ENCODE peak calls at places on chromosomes 6 and 20, in eight cellular contexts. L is body of pancreas, R is A549, M is fibroblast of the aortic adventitia, G is upper lobe of left lung, Z is H9, C is kidney epithelial cell, D is AG04449. P is an unnamed sample.

GRCh38 chr6:7505196-7505699 is 36.2 kb upstream of the DSP start:
- DNase-seq in L (peak; percentile 24), R (peak; percentile 81), M (peak; percentile 49), G (peak; percentile 62), Z (peak; percentile 92), C (peak; percentile 99), D (peak; percentile 49), P (no peak)

GRCh38 chr20:53788253-53789022 is 194.8 kb upstream of the ZNF217 start:
- DNase-seq in L (no peak), R (no peak), M (no peak), G (no peak), Z (no peak), C (no peak), D (no peak), P (no peak)

GRCh38 chr6:2940010-2940850 is 31.1 kb downstream of the SERPINB6 start:
- DNase-seq in L (no peak), R (peak; percentile 11), M (no peak), G (peak; percentile 46), Z (no peak), C (no peak), D (no peak), P (peak; percentile 39)

GRCh38 chr20:22836877-22837276 is 198.2 kb upstream of the SSTR4 start:
- DNase-seq in L (no peak), R (peak; percentile 51), M (peak; percentile 7), G (no peak), Z (no peak), C (no peak), D (no peak), P (no peak)

GRCh38 chr6:144013486-144013909 is 5.4 kb upstream of the PLAGL1 start:
- DNase-seq in L (peak; percentile 82), R (peak; percentile 72), M (peak; percentile 88), G (peak; percentile 81), Z (peak; percentile 70), C (no peak), D (no peak), P (peak; percentile 28)

GRCh38 chr20:38434770-38435554 is at the start of gene SNHG17:
- DNase-seq in L (peak; percentile 92), R (peak; percentile 98), M (peak; percentile 96), G (peak; percentile 92), Z (peak; percentile 91), C (no peak), D (peak; percentile 76), P (peak; percentile 85)

GRCh38 chr20:37999526-38000263 is 33.6 kb downstream of the TTI1 start:
- DNase-seq in L (no peak), R (no peak), M (no peak), G (no peak), Z (no peak), C (no peak), D (no peak), P (no peak)

GRCh38 chr20:43658068-43658722 is 8.7 kb upstream of the MYBL2 start:
- DNase-seq in L (no peak), R (peak; percentile 37), M (no peak), G (no peak), Z (no peak), C (no peak), D (no peak), P (no peak)

GRCh38 chr6:150719099-150719767 is 119.5 kb downstream of the PLEKHG1 start:
- DNase-seq in L (no peak), R (no peak), M (no peak), G (no peak), Z (no peak), C (no peak), D (no peak), P (no peak)

GRCh38 chr6:42417641-42418112 is 34.0 kb downstream of the TRERF1 start:
- DNase-seq in L (no peak), R (no peak), M (peak; percentile 36), G (peak; percentile 27), Z (no peak), C (no peak), D (no peak), P (no peak)

GRCh38 chr6:41571066-41571780 is 25.0 kb downstream of the FOXP4 start:
- DNase-seq in L (no peak), R (no peak), M (no peak), G (no peak), Z (no peak), C (no peak), D (no peak), P (no peak)

GRCh38 chr6:150687508-150687907 is 87.8 kb downstream of the PLEKHG1 start:
- DNase-seq in L (no peak), R (no peak), M (peak; percentile 49), G (no peak), Z (no peak), C (no peak), D (no peak), P (no peak)

GRCh38 chr6:134813146-134813545 is 136.8 kb downstream of the ALDH8A1 start:
- DNase-seq in L (no peak), R (no peak), M (peak; percentile 54), G (no peak), Z (no peak), C (no peak), D (no peak), P (no peak)

GRCh38 chr6:106745824-106746610 is 116.6 kb downstream of the QRSL1 start:
- DNase-seq in L (no peak), R (peak; percentile 80), M (peak; percentile 8), G (no peak), Z (no peak), C (no peak), D (no peak), P (no peak)

GRCh38 chr20:24605937-24606455 is 136.6 kb downstream of the SYNDIG1 start:
- DNase-seq in L (no peak), R (no peak), M (no peak), G (no peak), Z (no peak), C (no peak), D (no peak), P (no peak)

GRCh38 chr20:37903317-37904007 is 535 bp downstream of the VSTM2L start:
- DNase-seq in L (no peak), R (peak; percentile 21), M (no peak), G (no peak), Z (peak; percentile 38), C (no peak), D (no peak), P (peak; percentile 23)

GRCh38 chr6:74585779-74586178 is 620.1 kb downstream of the COL12A1 start:
- DNase-seq in L (no peak), R (no peak), M (no peak), G (no peak), Z (no peak), C (no peak), D (no peak), P (no peak)

GRCh38 chr6:136962661-136963060 is 40.6 kb downstream of the SLC35D3 start:
- DNase-seq in L (no peak), R (no peak), M (no peak), G (no peak), Z (peak; percentile 61), C (no peak), D (no peak), P (no peak)

GRCh38 chr6:153140299-153140698 is 9.2 kb upstream of the RGS17 start:
- DNase-seq in L (no peak), R (no peak), M (no peak), G (no peak), Z (no peak), C (no peak), D (no peak), P (no peak)

GRCh38 chr6:41659935-41660334 is 21.7 kb downstream of the MDFI start:
- DNase-seq in L (no peak), R (no peak), M (no peak), G (no peak), Z (no peak), C (no peak), D (no peak), P (no peak)

GRCh38 chr20:37053230-37053950 is 42.4 kb downstream of the RBL1 start:
- DNase-seq in L (no peak), R (no peak), M (no peak), G (no peak), Z (no peak), C (no peak), D (peak; percentile 10), P (no peak)

GRCh38 chr6:36139431-36139830 is 9.1 kb downstream of the MAPK13 start:
- DNase-seq in L (no peak), R (no peak), M (no peak), G (no peak), Z (peak; percentile 72), C (no peak), D (no peak), P (no peak)
- TF ChIP-seq CTCF in L (peak; percentile 13), R (no peak), M (no peak), G (no peak), Z (peak; percentile 76), C (peak; percentile 25), D (no peak), P (no peak)

GRCh38 chr6:12075067-12075563 is 63.0 kb downstream of the HIVEP1 start:
- DNase-seq in L (no peak), R (no peak), M (peak; percentile 34), G (no peak), Z (no peak), C (no peak), D (no peak), P (no peak)
- TF ChIP-seq CTCF in L (peak; percentile 54), R (peak; percentile 37), M (peak; percentile 58), G (no peak), Z (no peak), C (peak; percentile 37), D (peak; percentile 19), P (no peak)

DNA sequence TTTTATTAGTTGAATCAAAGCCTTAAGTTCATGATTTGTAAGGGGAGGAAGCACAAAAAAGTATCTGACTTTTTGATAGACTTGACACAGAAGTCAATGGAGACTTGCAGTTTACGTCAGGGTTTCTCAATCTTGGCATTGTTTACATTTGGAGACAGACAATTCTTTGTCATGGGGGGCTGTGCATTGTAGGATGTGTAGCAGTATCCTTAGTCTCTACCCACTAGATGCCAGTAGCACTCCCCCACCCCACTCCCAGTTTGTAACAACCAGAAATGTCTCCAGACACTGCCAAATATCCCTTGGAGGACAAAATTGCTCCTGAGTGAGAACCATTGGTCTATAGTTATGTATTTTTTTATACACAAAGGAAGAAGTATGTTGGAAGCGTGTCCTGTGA is 434.1 kb downstream of the RFPL4B start:
- DNase-seq in L (no peak), R (peak; percentile 17), M (peak; percentile 35), G (no peak), Z (no peak), C (no peak), D (no peak), P (no peak)
- TF ChIP-seq CTCF in L (no peak), R (no peak), M (no peak), G (no peak), Z (no peak), C (peak; percentile 12), D (no peak), P (no peak)

DNA sequence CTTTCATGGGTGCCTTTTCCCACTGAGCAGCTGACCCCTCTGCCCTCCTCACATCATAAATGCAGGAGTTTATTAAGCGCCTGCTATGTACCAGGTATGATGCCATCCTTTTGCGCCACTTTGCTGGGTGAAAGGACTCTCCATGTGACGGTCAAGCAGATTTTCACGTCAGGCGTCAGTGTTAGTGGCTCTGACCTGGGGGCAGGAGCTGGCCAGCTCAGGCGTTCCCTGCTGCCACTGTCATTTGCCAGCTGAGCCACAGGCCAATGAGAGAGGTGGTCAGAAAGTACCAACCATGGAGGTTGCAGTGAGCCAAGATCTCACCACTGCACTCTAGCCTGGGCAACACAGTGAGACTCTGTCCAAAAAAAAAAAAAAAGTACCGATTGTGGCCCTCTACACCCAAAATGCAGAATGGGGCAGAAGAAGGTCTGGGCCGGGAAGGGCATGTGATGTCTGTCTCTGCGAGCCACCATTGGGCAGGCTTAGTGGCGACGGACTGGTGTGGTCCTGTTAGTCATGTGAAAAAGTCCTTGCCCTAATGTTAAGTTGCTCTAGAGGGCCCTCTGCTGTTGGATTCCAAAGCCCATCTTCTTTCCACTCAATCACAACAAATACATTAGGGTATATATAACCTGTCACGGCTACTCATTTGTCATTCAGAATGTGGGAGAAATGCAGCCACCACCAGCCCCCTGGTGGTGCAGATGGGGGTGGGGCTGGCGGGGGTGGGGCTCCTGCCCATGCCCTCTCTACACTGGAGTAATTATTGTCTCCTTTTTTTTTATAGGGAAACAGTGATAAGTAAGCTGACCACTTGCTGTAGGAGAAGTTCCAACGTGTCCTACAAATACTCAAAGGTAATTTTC is 18.4 kb upstream of the SLC22A1 start:
- DNase-seq in L (no peak), R (peak; percentile 41), M (peak; percentile 35), G (no peak), Z (peak; percentile 66), C (no peak), D (no peak), P (no peak)
- TF ChIP-seq CTCF in L (peak; percentile 27), R (peak; percentile 32), M (peak; percentile 48), G (no peak), Z (peak; percentile 70), C (peak; percentile 42), D (peak; percentile 36), P (no peak)

P was measured in activated B cell treated with CpG ODN at 0.5 μM for 24 hours.